ENCODE peak calls at places on chromosomes 4 and X, in nine cellular contexts. P is AG10803; A is pancreas; Q is T-helper 9 cell; D is Daoy; F is sciatic nerve; B is stimulated activated CD4-positive, alpha-beta T cell treated with anti-CD3 and anti-CD28 coated beads, Interleukin-4, amount 100 ng/mL, for 1 hour; E is activated effector memory CD4-positive, alpha-beta T cell treated with Interleukin-2 at 50 U/mL for 16 hours; C is hypothalamus. W is an unnamed sample.

GRCh38 chr4:25862411-25863346 is at the start of gene SEL1L3:
- DNase-seq in P (no peak), A (peak; percentile 88), Q (peak; percentile 50), D (peak; percentile 55), F (peak; percentile 63), B (peak; percentile 67), E (peak; percentile 35), C (no peak), W (no peak)

GRCh38 chrX:19829817-19830216 is 57.6 kb downstream of the SH3KBP1 start:
- DNase-seq in P (no peak), A (no peak), Q (no peak), D (no peak), F (no peak), B (no peak), E (no peak), C (no peak), W (no peak)

GRCh38 chrX:24298191-24298590 is 15.7 kb downstream of the SUPT20HL2 start:
- DNase-seq in P (no peak), A (no peak), Q (no peak), D (peak; percentile 4), F (no peak), B (no peak), E (no peak), C (no peak), W (peak; percentile 17)

GRCh38 chrX:11254417-11255109 is 38.6 kb upstream of the AMELX start:
- DNase-seq in P (no peak), A (no peak), Q (no peak), D (no peak), F (no peak), B (no peak), E (no peak), C (no peak), W (no peak)

GRCh38 chr4:82851902-82852750 is 38.8 kb downstream of the SEC31A start:
- DNase-seq in P (peak; percentile 29), A (no peak), Q (no peak), D (peak; percentile 1), F (no peak), B (no peak), E (no peak), C (no peak), W (peak; percentile 32)

GRCh38 chrX:120499301-120500097 is 30.4 kb upstream of the LAMP2 start:
- DNase-seq in P (peak; percentile 41), A (no peak), Q (no peak), D (no peak), F (no peak), B (no peak), E (no peak), C (no peak), W (no peak)

GRCh38 chr4:8069102-8069752 is 89.4 kb downstream of the ABLIM2 start:
- DNase-seq in P (no peak), A (no peak), Q (no peak), D (no peak), F (no peak), B (no peak), E (no peak), C (no peak), W (no peak)

GRCh38 chrX:65586491-65586890 is 51.9 kb upstream of the LAS1L start:
- DNase-seq in P (peak; percentile 35), A (no peak), Q (no peak), D (peak; percentile 55), F (no peak), B (no peak), E (no peak), C (no peak), W (peak; percentile 27)

GRCh38 chr4:113559947-113560346 is 201.6 kb downstream of the CAMK2D start:
- DNase-seq in P (no peak), A (no peak), Q (no peak), D (no peak), F (no peak), B (no peak), E (no peak), C (no peak), W (no peak)

GRCh38 chr4:113540859-113541258 is 220.7 kb downstream of the CAMK2D start:
- DNase-seq in P (peak; percentile 28), A (no peak), Q (no peak), D (no peak), F (no peak), B (peak; percentile 20), E (no peak), C (no peak), W (no peak)

GRCh38 chr4:47533689-47534347 is 48.7 kb downstream of the ATP10D start:
- DNase-seq in P (peak; percentile 15), A (no peak), Q (no peak), D (no peak), F (no peak), B (no peak), E (no peak), C (no peak), W (no peak)

GRCh38 chrX:51867626-51868025 is 25.8 kb upstream of the MAGED1 start:
- DNase-seq in P (no peak), A (no peak), Q (no peak), D (no peak), F (no peak), B (no peak), E (no peak), C (no peak), W (no peak)

GRCh38 chr4:87011340-87012034 is 76.7 kb downstream of the AFF1 start:
- DNase-seq in P (peak; percentile 79), A (no peak), Q (no peak), D (peak; percentile 57), F (no peak), B (no peak), E (no peak), C (no peak), W (peak; percentile 76)

GRCh38 chrX:129116651-129117050 is 406.6 kb downstream of the SMARCA1 start:
- DNase-seq in P (no peak), A (no peak), Q (no peak), D (no peak), F (no peak), B (no peak), E (no peak), C (no peak), W (no peak)

GRCh38 chr4:121582296-121582695 is 114.5 kb downstream of the ANXA5 start:
- DNase-seq in P (no peak), A (no peak), Q (no peak), D (no peak), F (no peak), B (no peak), E (no peak), C (no peak), W (no peak)

GRCh38 chr4:163484906-163485305 is 9.6 kb upstream of the TMA16 start:
- DNase-seq in P (peak; percentile 40), A (no peak), Q (peak; percentile 29), D (peak; percentile 21), F (peak; percentile 63), B (peak; percentile 50), E (no peak), C (peak; percentile 4), W (peak; percentile 28)

GRCh38 chr4:176383273-176384077 is 63.7 kb downstream of the SPCS3 start:
- DNase-seq in P (peak; percentile 42), A (no peak), Q (no peak), D (peak; percentile 4), F (no peak), B (no peak), E (no peak), C (no peak), W (no peak)

GRCh38 chr4:148998719-148999118 is 556.5 kb upstream of the NR3C2 start:
- DNase-seq in P (peak; percentile 19), A (no peak), Q (no peak), D (no peak), F (no peak), B (no peak), E (no peak), C (no peak), W (peak; percentile 11)

GRCh38 chr4:17502764-17503163 is 9.1 kb downstream of the QDPR start:
- DNase-seq in P (no peak), A (no peak), Q (no peak), D (peak; percentile 59), F (no peak), B (no peak), E (no peak), C (no peak), W (peak; percentile 33)

GRCh38 chr4:56181140-56181950 is 205.9 kb downstream of the AASDH start:
- DNase-seq in P (peak; percentile 3), A (no peak), Q (no peak), D (peak; percentile 41), F (no peak), B (no peak), E (no peak), C (no peak), W (no peak)

GRCh38 chr4:76377922-76378321 is 43.0 kb downstream of the CCDC158 start:
- DNase-seq in P (peak; percentile 17), A (no peak), Q (peak; percentile 38), D (peak; percentile 31), F (no peak), B (peak; percentile 24), E (peak; percentile 11), C (no peak), W (peak; percentile 33)

GRCh38 chr4:73704314-73705055 is 35.9 kb upstream of the CXCL8 start:
- DNase-seq in P (peak; percentile 99), A (no peak), Q (no peak), D (peak; percentile 85), F (peak; percentile 59), B (no peak), E (no peak), C (no peak), W (peak; percentile 94)

GRCh38 chr4:154622598-154622997 is 10.1 kb upstream of the FGG start:
- DNase-seq in P (peak; percentile 37), A (no peak), Q (no peak), D (peak; percentile 15), F (no peak), B (no peak), E (no peak), C (no peak), W (peak; percentile 63)

GRCh38 chr4:168713193-168713592 is 216.3 kb downstream of the PALLD start:
- DNase-seq in P (no peak), A (no peak), Q (no peak), D (no peak), F (no peak), B (no peak), E (no peak), C (no peak), W (no peak)

GRCh38 chrX:87525771-87526229 is 8.2 kb downstream of the KLHL4 start:
- DNase-seq in P (no peak), A (no peak), Q (no peak), D (peak; percentile 30), F (no peak), B (no peak), E (no peak), C (no peak), W (peak; percentile 60)

GRCh38 chr4:17347445-17347844 is 164.4 kb downstream of the QDPR start:
- DNase-seq in P (peak; percentile 35), A (no peak), Q (peak; percentile 9), D (no peak), F (no peak), B (no peak), E (no peak), C (no peak), W (peak; percentile 39)

GRCh38 chrX:139691493-139691842 is 16.5 kb downstream of the MCF2 start:
- DNase-seq in P (peak; percentile 3), A (no peak), Q (no peak), D (peak; percentile 3), F (no peak), B (no peak), E (no peak), C (no peak), W (peak; percentile 3)

GRCh38 chr4:15956179-15956850 is 6.7 kb downstream of the FGFBP2 start:
- DNase-seq in P (peak; percentile 48), A (peak; percentile 78), Q (peak; percentile 62), D (peak; percentile 74), F (peak; percentile 86), B (peak; percentile 80), E (peak; percentile 44), C (no peak), W (peak; percentile 72)

GRCh38 chrX:1925053-1925481 is 310.2 kb downstream of the ASMT start:
- DNase-seq in P (peak; percentile 8), A (no peak), Q (no peak), D (no peak), F (no peak), B (no peak), E (no peak), C (no peak), W (no peak)

GRCh38 chrX:42096262-42096939 is 173.0 kb upstream of the CASK start:
- DNase-seq in P (peak; percentile 89), A (no peak), Q (no peak), D (peak; percentile 66), F (no peak), B (no peak), E (no peak), C (no peak), W (peak; percentile 83)

GRCh38 chr4:111632752-111633151 is 512.5 kb upstream of the FAM241A start:
- DNase-seq in P (peak; percentile 63), A (no peak), Q (no peak), D (no peak), F (no peak), B (no peak), E (no peak), C (no peak), W (no peak)